ENCODE peak calls at places on chromosome 22, in six cellular contexts. V is K562, K is HepG2, J is ovary, M is tibial nerve, U is sigmoid colon. R is an unnamed sample.
A peak's percentile ranks its signal among the peaks of the same experiment; 100 is the strongest.

GRCh38 chr22:31128156-31128555 is 5.4 kb downstream of the INPP5J start:
- DNase-seq in V (no peak), K (no peak), J (no peak), M (no peak), U (no peak), R (no peak)

GRCh38 chr22:31122196-31122531 is 602 bp upstream of the INPP5J start:
- DNase-seq in V (no peak), K (no peak), J (no peak), M (no peak), U (no peak), R (no peak)

GRCh38 chr22:21000215-21000986 is 1.5 kb downstream of the THAP7 start:
- DNase-seq in V (peak; percentile 77), K (no peak), J (no peak), M (no peak), U (no peak), R (no peak)

GRCh38 chr22:50016308-50016987 is 3.9 kb upstream of the IL17REL start:
- DNase-seq in V (no peak), K (no peak), J (no peak), M (no peak), U (peak; percentile 39), R (peak; percentile 78)

GRCh38 chr22:26651840-26652239 is 5.5 kb upstream of the MIAT start:
- DNase-seq in V (no peak), K (no peak), J (no peak), M (no peak), U (no peak), R (no peak)

GRCh38 chr22:43555561-43556515 is 144.0 kb downstream of the MPPED1 start:
- DNase-seq in V (no peak), K (no peak), J (no peak), M (no peak), U (peak; percentile 32), R (peak; percentile 30)

GRCh38 chr22:49963647-49964026 is 3.1 kb downstream of the PIM3 start:
- DNase-seq in V (no peak), K (no peak), J (peak; percentile 38), M (no peak), U (peak; percentile 64), R (no peak)

GRCh38 chr22:28435960-28436359 is 243.7 kb downstream of the TTC28 start:
- DNase-seq in V (no peak), K (no peak), J (no peak), M (no peak), U (no peak), R (no peak)

GRCh38 chr22:35452351-35452781 is 52.4 kb downstream of the MCM5 start:
- DNase-seq in V (no peak), K (no peak), J (no peak), M (no peak), U (no peak), R (peak; percentile 86)

DNA sequence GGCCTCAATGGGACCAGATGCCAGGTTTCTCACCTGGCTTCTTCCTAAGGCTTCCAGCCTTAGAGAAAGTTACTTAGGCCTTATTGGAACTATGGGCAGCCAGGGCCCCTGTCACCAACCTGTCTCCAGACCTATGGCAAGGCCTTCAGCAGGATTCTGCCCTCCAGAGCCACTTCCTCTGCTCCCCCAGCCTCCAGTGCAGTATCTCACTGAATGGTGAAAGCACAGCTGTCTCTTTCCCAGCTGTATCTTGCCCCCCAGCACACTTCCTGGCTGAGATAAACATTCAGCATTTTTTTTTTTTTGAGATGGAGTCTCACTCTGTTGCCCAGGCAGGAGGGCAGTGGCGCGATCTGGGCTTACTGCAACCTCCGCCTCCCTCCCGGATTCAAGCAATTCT is 1.5 kb downstream of the SLC2A11 start:
- DNase-seq in V (no peak), K (no peak), J (no peak), M (no peak), U (no peak), R (no peak)
- H3K4me3 ChIP-seq in V (no peak overlapping the region), K (no peak overlapping the region), J (no peak overlapping the region), M (no peak overlapping the region), U (no peak overlapping the region), R (no peak overlapping the region)

DNA sequence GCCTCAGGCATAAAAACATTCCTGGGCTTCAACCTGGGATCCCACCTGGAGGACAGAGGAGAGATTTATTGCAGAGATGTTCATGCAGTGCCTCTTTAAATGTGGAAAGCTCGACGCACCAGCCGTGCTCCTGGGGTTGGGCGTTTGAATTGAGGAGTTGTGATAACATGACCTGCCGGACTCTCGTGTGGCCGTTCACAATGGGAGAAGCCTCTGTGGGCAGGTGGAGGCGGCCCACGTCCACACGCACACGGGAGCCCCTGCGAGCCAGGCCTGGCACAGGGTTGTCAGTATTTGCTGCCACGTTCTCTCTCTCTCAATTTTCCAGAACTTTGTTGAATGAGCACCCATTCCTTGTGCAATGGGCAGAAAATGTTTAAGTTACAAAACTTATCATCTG is 58.3 kb upstream of the PPARA start:
- DNase-seq in V (no peak), K (no peak), J (no peak), M (no peak), U (no peak), R (no peak)
- H3K4me1 ChIP-seq in V (peaks cover 6% of the 10 kb centered on the region), K (peaks cover 29% of the 10 kb centered on the region), J (peaks cover 57% of the 10 kb centered on the region), M (peaks cover 88% of the 10 kb centered on the region), U (peaks cover 99% of the 10 kb centered on the region), R (peaks cover 95% of the 10 kb centered on the region)

GRCh38 chr22:37752189-37753061 is 55.3 kb upstream of the GCAT start:
- DNase-seq in V (no peak), K (peak; percentile 73), J (peak; percentile 92), M (peak; percentile 81), U (peak; percentile 97), R (peak; percentile 90)
- TF ChIP-seq EP300 in V (no peak), K (no peak), J (no peak), M (peak; percentile 42), U (no peak), R (peak; percentile 25)

GRCh38 chr22:39471421-39472141 is 14.8 kb downstream of the MGAT3 start:
- DNase-seq in V (peak; percentile 47), K (no peak), J (no peak), M (no peak), U (no peak), R (no peak)

GRCh38 chr22:39468487-39469325 is 11.9 kb downstream of the MGAT3 start:
- DNase-seq in V (no peak), K (no peak), J (no peak), M (no peak), U (no peak), R (no peak)

GRCh38 chr22:39469326-39469680 is 12.5 kb downstream of the MGAT3 start:
- DNase-seq in V (no peak), K (no peak), J (no peak), M (no peak), U (no peak), R (no peak)

GRCh38 chr22:39469681-39470461 is 13.1 kb downstream of the MGAT3 start:
- DNase-seq in V (no peak), K (peak; percentile 75), J (no peak), M (no peak), U (no peak), R (no peak)

GRCh38 chr22:39470462-39471335 is 13.9 kb downstream of the MGAT3 start:
- DNase-seq in V (peak; percentile 31), K (peak; percentile 37), J (no peak), M (no peak), U (no peak), R (no peak)
- H3K4me3 ChIP-seq in V (no peak overlapping the region), K (peak overlapping the region; percentile 43), J (no peak overlapping the region), M (no peak overlapping the region), U (no peak overlapping the region), R (no peak overlapping the region)

DNA sequence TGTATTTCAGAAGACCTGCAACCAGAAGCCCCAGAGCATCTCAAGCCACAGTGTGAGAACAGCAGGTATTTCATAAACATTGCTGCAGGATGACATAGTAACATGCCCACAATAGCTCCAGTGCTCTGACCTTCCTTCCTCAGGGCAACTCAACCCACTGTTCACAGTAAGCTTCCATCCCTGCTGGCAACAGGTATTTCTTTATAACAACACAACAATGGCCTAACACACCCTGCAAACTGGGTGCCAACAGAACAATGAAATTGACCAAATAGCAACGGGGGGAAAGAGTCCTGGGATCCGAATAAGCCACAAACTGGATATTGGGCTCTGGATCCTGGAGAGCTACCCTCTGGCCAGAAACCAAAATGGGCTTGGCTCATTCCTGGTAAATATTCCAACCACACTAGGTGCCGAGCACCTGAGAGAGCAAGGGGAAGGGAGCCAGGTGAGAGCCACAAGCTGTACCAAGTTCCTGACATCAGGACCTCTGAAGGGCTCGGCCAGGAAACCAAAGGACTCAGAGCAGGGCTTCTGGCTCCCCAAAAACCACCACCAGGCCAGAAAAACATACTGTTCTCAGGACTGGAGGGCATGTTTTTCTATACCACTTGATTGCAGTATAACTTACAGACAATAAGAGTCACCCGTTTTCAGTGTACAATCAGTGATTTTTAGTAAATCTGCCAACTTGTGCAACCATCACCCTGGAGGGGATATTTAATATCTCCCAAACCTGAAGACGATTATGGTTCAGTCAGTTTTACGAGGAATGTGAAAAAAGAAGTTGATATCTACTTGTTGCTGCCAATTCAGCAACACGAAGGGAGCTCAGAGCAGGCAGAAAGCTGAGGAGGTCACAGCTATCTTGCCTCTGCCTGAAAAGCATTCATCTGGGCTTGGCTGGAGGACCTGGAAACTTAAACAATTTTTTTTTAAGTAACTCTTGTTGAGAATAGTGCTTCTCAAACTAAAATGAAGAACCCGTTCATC is 99.3 kb downstream of the MICAL3 start:
- DNase-seq in V (no peak), K (no peak), J (no peak), M (no peak), U (no peak), R (no peak)
- H3K4me1 ChIP-seq in V (peaks cover 29% of the 10 kb centered on the region), K (peaks cover 56% of the 10 kb centered on the region), J (peaks cover 52% of the 10 kb centered on the region), M (peaks cover 50% of the 10 kb centered on the region), U (peaks cover 81% of the 10 kb centered on the region), R (peaks cover 45% of the 10 kb centered on the region)

R was measured in upper lobe of left lung.